ENCODE peak calls at places on chromosomes 11 and 22, in five cellular contexts. One of them, this sample, is unnamed.

GRCh38 chr22:27994481-27995331 is 75.7 kb upstream of the PITPNB start:
- DNase-seq in HepG2: no peak
- DNase-seq in stomach: no peak
- DNase-seq in upper lobe of left lung: no peak
- DNase-seq in A549: no peak
- DNase-seq in this sample: no peak

GRCh38 chr11:57482782-57483569 is 22.6 kb downstream of the RTN4RL2 start:
- DNase-seq in upper lobe of left lung: peak
- DNase-seq in HepG2: no peak
- DNase-seq in A549: peak
- DNase-seq in stomach: peak
- DNase-seq in this sample: no peak

GRCh38 chr11:76524919-76525318 is 80.1 kb downstream of the EMSY start:
- DNase-seq in stomach: peak
- DNase-seq in A549: no peak
- DNase-seq in upper lobe of left lung: peak
- DNase-seq in HepG2: peak
- DNase-seq in this sample: no peak

GRCh38 chr11:8230178-8230859 is 33.4 kb downstream of the LMO1 start:
- DNase-seq in upper lobe of left lung: no peak
- DNase-seq in A549: no peak
- DNase-seq in HepG2: no peak
- DNase-seq in stomach: no peak
- DNase-seq in this sample: no peak

GRCh38 chr11:27291954-27292641 is 70.9 kb downstream of the CCDC34 start:
- DNase-seq in upper lobe of left lung: no peak
- DNase-seq in stomach: peak
- DNase-seq in HepG2: peak
- DNase-seq in A549: no peak
- DNase-seq in this sample: no peak

GRCh38 chr22:46596032-46596441 is 24.1 kb upstream of the GRAMD4 start:
- DNase-seq in stomach: no peak
- DNase-seq in upper lobe of left lung: no peak
- DNase-seq in A549: no peak
- DNase-seq in HepG2: no peak
- DNase-seq in this sample: no peak

GRCh38 chr11:60389279-60389910 is 6.9 kb upstream of the MS4A14 start:
- DNase-seq in HepG2: no peak
- DNase-seq in stomach: no peak
- DNase-seq in A549: no peak
- DNase-seq in upper lobe of left lung: peak
- DNase-seq in this sample: no peak

GRCh38 chr22:17272511-17272991 is 53.3 kb upstream of the ADA2 start:
- DNase-seq in A549: no peak
- DNase-seq in stomach: no peak
- DNase-seq in HepG2: no peak
- DNase-seq in upper lobe of left lung: no peak
- DNase-seq in this sample: no peak

GRCh38 chr11:84022221-84022620 is 736.1 kb upstream of the CCDC90B start:
- DNase-seq in HepG2: no peak
- DNase-seq in A549: no peak
- DNase-seq in upper lobe of left lung: no peak
- DNase-seq in stomach: no peak
- DNase-seq in this sample: no peak

GRCh38 chr11:65855927-65856363 is 2.0 kb downstream of the CFL1 start:
- DNase-seq in HepG2: no peak
- DNase-seq in A549: no peak
- DNase-seq in upper lobe of left lung: no peak
- DNase-seq in stomach: no peak
- DNase-seq in this sample: no peak

GRCh38 chr11:22785251-22785650 is 44.4 kb downstream of the SVIP start:
- DNase-seq in A549: no peak
- DNase-seq in HepG2: no peak
- DNase-seq in stomach: no peak
- DNase-seq in upper lobe of left lung: no peak
- DNase-seq in this sample: no peak

GRCh38 chr22:28441720-28442263 is 237.8 kb downstream of the TTC28 start:
- DNase-seq in HepG2: peak
- DNase-seq in upper lobe of left lung: no peak
- DNase-seq in stomach: no peak
- DNase-seq in A549: no peak
- DNase-seq in this sample: no peak

GRCh38 chr22:23764931-23765881 is 2.4 kb downstream of the C22orf15 start:
- DNase-seq in stomach: no peak
- DNase-seq in upper lobe of left lung: no peak
- DNase-seq in HepG2: no peak
- DNase-seq in A549: no peak
- DNase-seq in this sample: no peak

GRCh38 chr22:44729391-44730012 is 22.9 kb upstream of the ARHGAP8 start:
- DNase-seq in HepG2: no peak
- DNase-seq in A549: no peak
- DNase-seq in stomach: no peak
- DNase-seq in upper lobe of left lung: no peak
- DNase-seq in this sample: no peak

GRCh38 chr11:118224512-118225180 is at the start of gene JAML:
- DNase-seq in HepG2: no peak
- DNase-seq in upper lobe of left lung: no peak
- DNase-seq in A549: no peak
- DNase-seq in stomach: peak
- DNase-seq in this sample: no peak

GRCh38 chr11:19673924-19674390 is 38.7 kb upstream of the NAV2 start:
- DNase-seq in stomach: no peak
- DNase-seq in HepG2: no peak
- DNase-seq in upper lobe of left lung: peak
- DNase-seq in A549: no peak
- DNase-seq in this sample: peak

GRCh38 chr11:108985611-108986279 is 320.9 kb downstream of the DDX10 start:
- DNase-seq in A549: no peak
- DNase-seq in upper lobe of left lung: no peak
- DNase-seq in stomach: no peak
- DNase-seq in HepG2: no peak
- DNase-seq in this sample: no peak

GRCh38 chr11:57639321-57640067 is 10.2 kb downstream of the YPEL4 start:
- DNase-seq in A549: no peak
- DNase-seq in HepG2: peak
- DNase-seq in stomach: no peak
- DNase-seq in upper lobe of left lung: no peak
- DNase-seq in this sample: no peak

GRCh38 chr11:70942593-70942992 is 309.8 kb downstream of the SHANK2 start:
- DNase-seq in stomach: no peak
- DNase-seq in upper lobe of left lung: no peak
- DNase-seq in A549: no peak
- DNase-seq in HepG2: peak
- DNase-seq in this sample: no peak

GRCh38 chr11:77775941-77776340 is 44.6 kb downstream of the RSF1 start:
- DNase-seq in HepG2: no peak
- DNase-seq in A549: no peak
- DNase-seq in upper lobe of left lung: no peak
- DNase-seq in stomach: no peak
- DNase-seq in this sample: no peak

GRCh38 chr11:61836193-61836592 is 8.1 kb downstream of the FADS2 start:
- DNase-seq in upper lobe of left lung: no peak
- DNase-seq in stomach: no peak
- DNase-seq in A549: no peak
- DNase-seq in HepG2: no peak
- DNase-seq in this sample: no peak

GRCh38 chr11:33712436-33712835 is 11.8 kb upstream of the C11orf91 start:
- DNase-seq in upper lobe of left lung: no peak
- DNase-seq in A549: no peak
- DNase-seq in HepG2: no peak
- DNase-seq in stomach: no peak
- DNase-seq in this sample: no peak

GRCh38 chr22:20866716-20867115 is 7.9 kb downstream of the SNAP29 start:
- DNase-seq in A549: no peak
- DNase-seq in HepG2: no peak
- DNase-seq in upper lobe of left lung: no peak
- DNase-seq in stomach: no peak
- DNase-seq in this sample: no peak

GRCh38 chr22:24510694-24511625 is 15.8 kb downstream of the UPB1 start:
- DNase-seq in stomach: peak
- DNase-seq in upper lobe of left lung: peak
- DNase-seq in A549: no peak
- DNase-seq in HepG2: peak
- DNase-seq in this sample: no peak

GRCh38 chr11:82734120-82734479 is 436 bp upstream of the FAM181B start:
- DNase-seq in HepG2: no peak
- DNase-seq in upper lobe of left lung: no peak
- DNase-seq in A549: no peak
- DNase-seq in stomach: no peak
- DNase-seq in this sample: no peak

GRCh38 chr11:82732734-82733443 is 775 bp downstream of the FAM181B start:
- DNase-seq in HepG2: no peak
- DNase-seq in stomach: no peak
- DNase-seq in upper lobe of left lung: no peak
- DNase-seq in A549: no peak
- DNase-seq in this sample: no peak

GRCh38 chr11:82732348-82732733 is 1.3 kb downstream of the FAM181B start:
- DNase-seq in A549: no peak
- DNase-seq in HepG2: no peak
- DNase-seq in stomach: no peak
- DNase-seq in upper lobe of left lung: no peak
- DNase-seq in this sample: no peak

GRCh38 chr11:82731691-82732277 is 1.9 kb downstream of the FAM181B start:
- DNase-seq in stomach: no peak
- DNase-seq in A549: no peak
- DNase-seq in HepG2: no peak
- DNase-seq in upper lobe of left lung: no peak
- DNase-seq in this sample: no peak

GRCh38 chr11:82733444-82734119 is at the start of gene FAM181B:
- DNase-seq in HepG2: no peak
- DNase-seq in upper lobe of left lung: no peak
- DNase-seq in A549: peak
- DNase-seq in stomach: peak
- DNase-seq in this sample: no peak
- TF ChIP-seq POLR2A in HepG2: no peak
- TF ChIP-seq POLR2A in upper lobe of left lung: no peak
- TF ChIP-seq POLR2A in A549: no peak
- TF ChIP-seq POLR2A in stomach: no peak
- TF ChIP-seq POLR2A in this sample: no peak

DNA sequence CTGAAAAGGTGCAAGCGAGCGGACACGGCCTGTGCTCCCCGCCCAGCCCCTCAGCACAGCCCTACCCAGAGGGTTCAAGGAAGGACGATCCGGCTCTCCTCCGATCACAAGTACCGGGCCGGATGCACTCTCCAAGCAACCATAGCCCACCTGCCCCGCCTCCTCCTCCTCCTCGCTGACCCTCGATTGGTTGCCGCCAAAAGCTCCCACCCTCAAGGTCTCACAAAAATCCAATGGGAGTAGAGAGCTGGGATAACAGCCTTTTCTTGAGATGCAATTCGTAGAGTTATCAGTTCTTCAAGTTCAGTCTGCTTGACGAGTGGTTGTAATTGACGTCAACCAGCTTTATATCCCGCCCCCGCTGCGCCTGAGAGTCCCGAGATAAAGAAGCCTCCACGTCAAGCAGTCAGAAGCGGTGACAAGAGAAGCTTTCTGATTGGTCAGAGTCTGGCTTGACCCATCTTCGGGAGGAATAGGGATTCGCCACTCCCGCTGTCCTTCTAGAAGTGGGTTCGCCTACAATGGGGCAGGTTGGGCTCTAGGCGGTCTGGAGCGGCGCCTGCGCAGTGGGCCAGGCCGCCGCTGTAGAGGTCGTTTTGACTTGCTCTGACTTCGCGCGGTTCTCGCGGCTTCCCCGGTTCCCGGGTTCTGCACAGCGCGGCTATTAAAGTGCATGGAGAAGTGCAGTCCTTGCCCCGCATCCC is at the start of gene IFT27:
- DNase-seq in stomach: peak
- DNase-seq in HepG2: peak
- DNase-seq in A549: peak
- DNase-seq in upper lobe of left lung: peak
- DNase-seq in this sample: peak
- TF ChIP-seq EP300 in stomach: no peak
- TF ChIP-seq EP300 in HepG2: no peak
- TF ChIP-seq EP300 in A549: no peak
- TF ChIP-seq EP300 in upper lobe of left lung: no peak
- TF ChIP-seq EP300 in this sample: no peak

GRCh38 chr22:37732699-37733607 is 36.1 kb downstream of the TRIOBP start:
- DNase-seq in upper lobe of left lung: no peak
- DNase-seq in HepG2: no peak
- DNase-seq in stomach: no peak
- DNase-seq in A549: no peak
- DNase-seq in this sample: no peak

GRCh38 chr22:37733625-37734401 is 37.0 kb downstream of the TRIOBP start:
- DNase-seq in A549: no peak
- DNase-seq in stomach: peak
- DNase-seq in HepG2: no peak
- DNase-seq in upper lobe of left lung: no peak
- DNase-seq in this sample: no peak

GRCh38 chr22:37734402-37734700 is 37.5 kb downstream of the TRIOBP start:
- DNase-seq in stomach: no peak
- DNase-seq in HepG2: no peak
- DNase-seq in upper lobe of left lung: no peak
- DNase-seq in A549: no peak
- DNase-seq in this sample: no peak

GRCh38 chr22:37735054-37735453 is 38.2 kb downstream of the TRIOBP start:
- DNase-seq in stomach: peak
- DNase-seq in A549: peak
- DNase-seq in HepG2: peak
- DNase-seq in upper lobe of left lung: peak
- DNase-seq in this sample: no peak

GRCh38 chr22:37731804-37732471 is 35.1 kb downstream of the TRIOBP start:
- DNase-seq in HepG2: peak
- DNase-seq in A549: peak
- DNase-seq in upper lobe of left lung: no peak
- DNase-seq in stomach: peak
- DNase-seq in this sample: no peak
- TF ChIP-seq POLR2A in HepG2: peak
- TF ChIP-seq POLR2A in A549: no peak
- TF ChIP-seq POLR2A in upper lobe of left lung: no peak
- TF ChIP-seq POLR2A in stomach: no peak
- TF ChIP-seq POLR2A in this sample: no peak

DNA sequence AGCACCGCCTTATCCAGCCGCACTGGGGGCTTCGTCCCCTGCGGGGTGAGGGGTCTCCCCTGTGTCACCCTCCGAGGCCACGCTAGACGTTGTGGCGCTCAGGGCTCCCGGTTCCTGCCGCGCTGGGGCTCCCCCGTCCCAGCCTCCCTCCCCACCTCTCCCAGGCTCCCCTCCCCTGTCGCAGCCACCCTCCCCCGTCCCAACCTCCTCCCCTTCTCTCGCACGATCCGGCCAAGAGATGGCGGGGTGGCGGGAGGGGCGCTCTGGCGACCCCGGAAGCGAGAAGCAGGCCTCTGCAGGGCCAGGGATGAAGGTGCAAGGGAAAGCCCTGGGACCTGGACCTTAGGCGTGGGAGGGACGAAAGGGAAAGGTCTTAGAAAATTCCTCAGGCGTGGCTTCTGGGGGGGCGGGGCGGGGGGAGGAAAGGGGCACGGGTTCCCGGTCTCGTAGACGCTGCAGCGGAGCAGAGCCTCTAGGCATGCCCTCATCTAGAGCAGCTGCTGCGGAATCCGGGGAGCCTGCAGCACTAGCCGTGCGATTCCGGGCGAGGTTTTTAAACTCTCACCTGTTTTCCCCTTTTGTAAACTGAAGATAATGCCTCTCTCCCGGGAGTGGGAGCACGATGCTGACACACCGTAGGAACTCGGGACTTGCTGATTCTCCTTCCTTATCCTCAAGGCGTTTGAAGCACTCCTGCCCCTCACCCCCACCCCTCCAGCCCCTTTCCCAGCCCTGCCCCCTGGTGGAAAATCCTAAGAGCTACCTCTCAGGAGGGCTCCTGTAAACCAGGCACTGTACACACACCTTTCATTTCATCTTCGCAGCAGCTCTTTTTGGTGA is 14.4 kb downstream of the KCNJ5 start:
- DNase-seq in upper lobe of left lung: peak
- DNase-seq in stomach: peak
- DNase-seq in HepG2: no peak
- DNase-seq in A549: peak
- DNase-seq in this sample: no peak
- TF ChIP-seq EP300 in upper lobe of left lung: no peak
- TF ChIP-seq EP300 in stomach: no peak
- TF ChIP-seq EP300 in HepG2: no peak
- TF ChIP-seq EP300 in A549: no peak
- TF ChIP-seq EP300 in this sample: no peak

This sample was measured in esophagus muscularis mucosa.